ENCODE peak calls at places on chromosome 3, in eight cellular contexts. D, U, R, K, N, B, L and T are unnamed samples.

GRCh38 chr3:4734454-4734853 is 241.3 kb downstream of the ITPR1 start:
- DNase-seq in K (no peak), L (no peak), R (peak; percentile 51), N (no peak), U (no peak), B (no peak), D (no peak), T (no peak)

GRCh38 chr3:171459130-171459941 is 869 bp downstream of the TNIK start:
- DNase-seq in R (no peak), B (peak; percentile 27), D (no peak), K (no peak), L (no peak), N (no peak), U (peak; percentile 71), T (no peak)

GRCh38 chr3:74539879-74540278 is 74.6 kb downstream of the CNTN3 start:
- DNase-seq in B (no peak), L (no peak), D (no peak), N (no peak), K (no peak), R (no peak), U (no peak), T (no peak)

GRCh38 chr3:158405507-158405906 is 165.5 kb upstream of the MLF1 start:
- DNase-seq in L (no peak), D (no peak), N (no peak), B (no peak), R (no peak), K (no peak), U (no peak), T (no peak)

GRCh38 chr3:177026505-177027277 is 170.6 kb downstream of the TBL1XR1 start:
- DNase-seq in D (no peak), U (no peak), B (no peak), K (no peak), L (no peak), N (no peak), R (peak; percentile 40), T (no peak)

GRCh38 chr3:28835751-28836150 is 445.1 kb upstream of the RBMS3 start:
- DNase-seq in R (no peak), K (no peak), D (no peak), L (no peak), B (no peak), U (no peak), N (no peak), T (no peak)

GRCh38 chr3:155352900-155353490 is 59.5 kb upstream of the STRIT1 start:
- DNase-seq in N (no peak), D (peak; percentile 55), B (no peak), U (no peak), L (no peak), K (no peak), R (peak; percentile 52), T (no peak)

GRCh38 chr3:41836360-41837134 is 125.4 kb downstream of the ULK4 start:
- DNase-seq in K (no peak), U (no peak), R (no peak), D (no peak), N (no peak), L (no peak), B (no peak), T (no peak)

GRCh38 chr3:42723146-42723683 is 20.6 kb upstream of the HHATL start:
- DNase-seq in N (no peak), B (no peak), U (no peak), K (no peak), D (no peak), L (no peak), R (no peak), T (no peak)

GRCh38 chr3:27358372-27358771 is 10.8 kb downstream of the NEK10 start:
- DNase-seq in L (no peak), K (no peak), R (no peak), D (no peak), U (no peak), B (no peak), N (no peak), T (no peak)

GRCh38 chr3:177441813-177442646 is 244.7 kb upstream of the TBL1XR1 start:
- DNase-seq in D (no peak), B (no peak), U (peak; percentile 82), K (no peak), R (no peak), L (no peak), N (peak; percentile 77), T (no peak)

GRCh38 chr3:181805703-181806102 is 94.0 kb downstream of the SOX2 start:
- DNase-seq in B (no peak), R (no peak), N (no peak), K (no peak), L (no peak), U (no peak), D (no peak), T (no peak)

GRCh38 chr3:184609861-184610365 is 48.3 kb downstream of the EPHB3 start:
- DNase-seq in D (no peak), R (no peak), U (peak; percentile 35), B (no peak), N (no peak), L (no peak), K (no peak), T (no peak)

GRCh38 chr3:108222813-108223307 is 636 bp upstream of the IFT57 start:
- DNase-seq in K (no peak), B (no peak), D (no peak), U (no peak), R (peak; percentile 14), N (no peak), L (no peak), T (no peak)

GRCh38 chr3:66354001-66354400 is 133.2 kb downstream of the SLC25A26 start:
- DNase-seq in L (no peak), K (no peak), N (no peak), B (no peak), U (no peak), D (no peak), R (no peak), T (no peak)

GRCh38 chr3:66408458-66408857 is 92.4 kb downstream of the LRIG1 start:
- DNase-seq in B (no peak), N (no peak), U (peak; percentile 61), K (no peak), L (no peak), D (no peak), R (no peak), T (no peak)

GRCh38 chr3:36394176-36394575 is 13.9 kb downstream of the STAC start:
- DNase-seq in D (no peak), B (no peak), R (no peak), K (no peak), N (no peak), L (no peak), U (no peak), T (no peak)

DNA sequence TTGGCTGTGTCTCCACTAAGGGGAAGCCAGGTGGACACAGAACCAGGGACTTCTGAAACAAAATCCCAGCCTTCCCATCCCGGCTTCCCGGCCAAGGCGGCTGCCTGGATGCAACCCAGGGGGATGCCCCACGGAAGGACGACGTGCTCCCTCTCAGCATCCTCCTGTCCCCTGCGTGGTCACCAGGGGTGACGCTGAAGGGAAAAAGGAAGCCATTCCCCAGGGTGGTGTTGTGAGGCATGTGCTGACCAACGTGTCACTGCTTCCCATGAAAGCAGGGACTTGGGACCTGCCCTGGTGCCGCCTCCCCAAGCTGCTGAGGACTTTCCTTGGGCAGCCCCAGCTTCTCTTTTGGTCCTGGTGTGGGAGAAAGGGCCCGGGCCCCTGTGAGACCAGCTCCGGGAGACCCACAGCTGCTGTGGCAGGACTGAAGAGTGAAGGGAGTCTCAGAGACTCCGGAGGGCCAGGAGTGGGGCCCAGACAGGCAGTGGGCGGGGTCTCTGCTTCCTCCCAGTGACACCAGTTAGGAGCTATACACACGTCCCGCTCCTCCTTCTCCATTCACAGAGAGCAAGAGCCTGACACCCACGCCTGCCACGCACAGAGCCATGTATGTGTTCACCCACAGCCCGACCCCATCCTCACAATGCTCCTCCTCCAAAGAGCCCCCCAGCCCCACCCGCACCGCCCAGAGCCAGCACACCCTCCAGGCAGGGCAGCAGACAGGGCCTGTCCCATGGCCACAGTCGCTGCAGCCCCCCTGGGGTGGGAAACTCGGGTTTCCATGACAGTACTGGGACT is 139.1 kb downstream of the NUP210 start:
- DNase-seq in L (no peak), N (no peak), R (peak; percentile 44), D (no peak), B (no peak), U (peak; percentile 66), K (no peak), T (no peak)
- TF ChIP-seq EP300 in L (no peak), N (no peak), R (no peak), D (no peak), B (no peak), U (no peak), K (no peak), T (no peak)

GRCh38 chr3:71304684-71305083 is 278.8 kb downstream of the FOXP1 start:
- DNase-seq in N (no peak), U (no peak), D (no peak), B (peak; percentile 49), L (no peak), K (no peak), R (peak; percentile 12), T (no peak)
- TF ChIP-seq CTCF in N (no peak), U (peak; percentile 34), D (no peak), B (peak; percentile 53), L (peak; percentile 61), K (no peak), R (no peak), T (peak; percentile 43)

GRCh38 chr3:188309437-188310269 is 155.7 kb downstream of the LPP start:
- DNase-seq in L (no peak), K (no peak), N (peak; percentile 54), R (no peak), D (no peak), U (no peak), B (no peak), T (no peak)

GRCh38 chr3:188306435-188306980 is 152.6 kb downstream of the LPP start:
- DNase-seq in R (no peak), L (no peak), B (no peak), U (no peak), N (no peak), D (no peak), K (no peak), T (no peak)

GRCh38 chr3:188315563-188315962 is 161.6 kb downstream of the LPP start:
- DNase-seq in D (no peak), K (no peak), L (no peak), N (no peak), R (no peak), U (no peak), B (no peak), T (no peak)

GRCh38 chr3:188305220-188305619 is 151.3 kb downstream of the LPP start:
- DNase-seq in D (no peak), B (no peak), N (no peak), L (no peak), U (no peak), K (no peak), R (no peak), T (no peak)

DNA sequence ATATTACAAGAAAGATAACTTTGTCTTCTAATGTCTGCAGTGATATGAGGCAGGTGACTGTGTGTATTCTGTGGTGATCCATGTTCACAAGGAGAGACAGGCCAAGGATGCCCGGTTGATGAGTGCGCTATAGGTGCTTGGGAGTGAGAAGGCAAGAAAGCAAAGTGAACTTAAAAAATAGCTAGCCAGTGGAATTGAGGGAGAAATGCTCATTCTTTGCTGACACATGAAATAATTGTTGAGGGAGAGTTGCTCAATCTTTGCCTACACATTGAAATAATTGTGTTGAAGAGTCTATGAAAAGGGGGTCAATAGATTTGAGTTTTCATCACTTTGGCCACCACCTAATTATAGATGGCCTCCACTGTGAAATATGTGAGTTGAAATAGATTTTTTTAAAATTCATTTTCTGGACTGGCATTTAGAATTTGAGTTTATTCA is 156.3 kb downstream of the LPP start:
- DNase-seq in D (no peak), B (no peak), L (no peak), K (no peak), U (no peak), R (no peak), N (no peak), T (no peak)
- H3K4me1 ChIP-seq in D (peaks cover 12% of the 10 kb centered on the region), B (peaks cover 10% of the 10 kb centered on the region), L (peaks cover 58% of the 10 kb centered on the region), K (no peaks in the 10 kb centered on the region), U (no peaks in the 10 kb centered on the region), R (no peaks in the 10 kb centered on the region), N (peaks cover 10% of the 10 kb centered on the region), T (peaks cover 12% of the 10 kb centered on the region)

GRCh38 chr3:114329823-114330222 is 36.0 kb downstream of the TIGIT start:
- DNase-seq in L (no peak), N (no peak), K (no peak), B (no peak), R (no peak), D (no peak), U (no peak), T (no peak)
- TF ChIP-seq EP300 in L (no peak), N (peak; percentile 18), K (no peak), B (no peak), R (no peak), D (no peak), U (no peak), T (no peak)